ENCODE peak calls at places on chromosomes 7 and 10, in ten cellular contexts. G is NCI-H345; Q is activated T-helper 1 cell treated with anti-CD3 and anti-CD28 coated beads, Interleukin-2, amount 50 U/mL, for 16 hours; V is astrocyte of the cerebellum; C is activated naive CD8-positive, alpha-beta T cell treated with anti-CD3 and anti-CD28 coated beads, Interleukin-2, amount 50 U/mL, for 24 hours; N is CD8-positive, alpha-beta T cell; L is activated naive CD4-positive, alpha-beta T cell treated with anti-CD3 and anti-CD28 coated beads, Interleukin-2, amount 50 U/mL, for 16 hours; I is NB4; R is mucosa of gallbladder; H is germinal center. M is an unnamed sample.

GRCh38 chr7:98202367-98203195 is 8.7 kb upstream of the BHLHA15 start:
- DNase-seq in H (peak), N (peak), I (peak), L (peak), V (no peak), C (peak), G (no peak), Q (no peak), R (no peak), M (no peak)

GRCh38 chr7:155187061-155187785 is 110.5 kb upstream of the INSIG1 start:
- DNase-seq in G (no peak), R (peak), Q (no peak), I (no peak), L (no peak), H (no peak), C (no peak), V (no peak), N (no peak), M (no peak)

GRCh38 chr7:20301311-20301939 is 29.3 kb upstream of the ITGB8 start:
- DNase-seq in R (no peak), N (no peak), I (peak), Q (no peak), V (no peak), G (no peak), C (no peak), L (no peak), H (no peak), M (no peak)

GRCh38 chr10:123640016-123640535 is 26.1 kb upstream of the GPR26 start:
- DNase-seq in R (no peak), N (no peak), L (no peak), V (no peak), G (no peak), H (no peak), Q (no peak), I (no peak), C (no peak), M (no peak)

GRCh38 chr7:33933611-33934281 is 28.4 kb downstream of the BMPER start:
- DNase-seq in R (no peak), V (peak), L (no peak), N (no peak), Q (no peak), G (no peak), H (no peak), I (no peak), C (no peak), M (no peak)

GRCh38 chr7:96400518-96400917 is 78.6 kb upstream of the SLC25A13 start:
- DNase-seq in R (no peak), C (no peak), V (no peak), L (no peak), N (no peak), Q (no peak), G (no peak), I (no peak), H (no peak), M (no peak)

GRCh38 chr7:1977876-1978441 is 254.8 kb downstream of the MAD1L1 start:
- DNase-seq in H (no peak), I (no peak), G (no peak), N (no peak), L (no peak), R (no peak), C (no peak), V (no peak), Q (no peak), M (no peak)

GRCh38 chr10:132866601-132867381 is 75.6 kb downstream of the CFAP46 start:
- DNase-seq in Q (no peak), I (no peak), R (no peak), C (no peak), V (no peak), N (no peak), L (peak), G (no peak), H (no peak), M (no peak)

GRCh38 chr10:132405463-132405991 is 8.5 kb downstream of the PWWP2B start:
- DNase-seq in V (no peak), G (no peak), L (no peak), Q (no peak), I (no peak), N (no peak), H (no peak), R (no peak), C (no peak), M (no peak)

GRCh38 chr7:55212838-55213237 is 152.3 kb upstream of the LANCL2 start:
- DNase-seq in V (no peak), C (no peak), Q (no peak), G (no peak), L (no peak), R (no peak), N (no peak), H (no peak), I (no peak), M (no peak)

GRCh38 chr7:88331322-88331721 is 24.6 kb upstream of the STEAP4 start:
- DNase-seq in C (no peak), R (no peak), V (no peak), L (no peak), I (no peak), H (no peak), N (no peak), Q (no peak), G (no peak), M (no peak)

GRCh38 chr7:129209067-129209926 is 15.5 kb upstream of the AHCYL2 start:
- DNase-seq in V (no peak), C (no peak), H (no peak), G (no peak), N (no peak), R (no peak), L (no peak), I (no peak), Q (no peak), M (no peak)

GRCh38 chr7:100726998-100727761 is 6.2 kb upstream of the ZAN start:
- DNase-seq in Q (no peak), N (no peak), H (no peak), R (no peak), V (no peak), G (no peak), L (no peak), C (no peak), I (no peak), M (no peak)

GRCh38 chr10:70722820-70723424 is 50.6 kb downstream of the ADAMTS14 start:
- DNase-seq in R (no peak), N (no peak), G (no peak), Q (no peak), C (no peak), I (peak), L (no peak), H (no peak), V (peak), M (no peak)

GRCh38 chr10:3500408-3500856 is 284.6 kb downstream of the KLF6 start:
- DNase-seq in H (no peak), Q (no peak), I (no peak), C (no peak), V (peak), L (no peak), R (peak), G (no peak), N (no peak), M (peak)

GRCh38 chr7:76354981-76355730 is 3.6 kb downstream of the YWHAG start:
- DNase-seq in G (no peak), I (no peak), C (no peak), N (no peak), Q (no peak), V (no peak), L (no peak), R (no peak), H (no peak), M (no peak)

GRCh38 chr7:40965745-40966144 is 737.1 kb downstream of the INHBA start:
- DNase-seq in G (no peak), L (no peak), V (no peak), R (no peak), I (no peak), C (no peak), Q (no peak), H (peak), N (no peak), M (no peak)

GRCh38 chr7:99379043-99379577 is 4.6 kb downstream of the ARPC1B start:
- DNase-seq in R (peak), V (peak), I (peak), N (peak), G (no peak), L (no peak), H (peak), C (peak), Q (peak), M (peak)

GRCh38 chr10:43576062-43576461 is 1.6 kb upstream of the ZNF239 start:
- DNase-seq in G (no peak), V (no peak), R (no peak), L (no peak), H (no peak), C (no peak), Q (no peak), N (no peak), I (no peak), M (no peak)

GRCh38 chr10:944034-944831 is 12.7 kb upstream of the LARP4B start:
- DNase-seq in L (no peak), N (peak), H (peak), C (peak), G (no peak), Q (no peak), I (peak), V (no peak), R (peak), M (no peak)

M was measured in thoracic aorta.